ENCODE peak calls at places on chromosomes 11 and 22, in ten cellular contexts. D is fibroblast of the aortic adventitia; A is lower leg skin; G is amniotic stem cell; S is skeletal muscle cell; M is endothelial cell; N is HS-27A; I is progenitor cell of endocrine pancreas; F is activated naive CD4-positive, alpha-beta T cell treated with anti-CD3 and anti-CD28 coated beads, Interleukin-2, amount 10 ng/mL, durations not matched to agents 7 days and 5 days; X is central memory CD4-positive, alpha-beta T cell. V is an unnamed sample.

GRCh38 chr11:22539851-22540376 is 85.7 kb downstream of the FANCF start:
- DNase-seq in X (no peak), S (no peak), I (no peak), A (no peak), D (peak; percentile 17), M (no peak), F (no peak), G (peak; percentile 17), N (no peak), V (peak; percentile 32)

GRCh38 chr11:130762342-130763037 is 153.8 kb downstream of the SNX19 start:
- DNase-seq in G (no peak), N (no peak), X (no peak), I (no peak), A (no peak), F (no peak), M (no peak), S (no peak), D (no peak), V (no peak)

GRCh38 chr11:62391642-62392425 is 27.0 kb upstream of the SCGB1A1 start:
- DNase-seq in D (no peak), N (no peak), A (no peak), S (no peak), I (no peak), F (no peak), X (no peak), M (no peak), G (no peak), V (no peak)

GRCh38 chr22:48482771-48483170 is 1344.9 kb downstream of the BRD1 start:
- DNase-seq in A (no peak), G (no peak), S (no peak), M (no peak), N (no peak), D (no peak), I (no peak), F (no peak), X (no peak), V (no peak)

GRCh38 chr11:119538748-119539147 is 115.8 kb upstream of the THY1 start:
- DNase-seq in G (no peak), M (no peak), S (no peak), D (peak; percentile 2), A (no peak), N (no peak), X (no peak), I (no peak), F (no peak), V (no peak)

GRCh38 chr22:43136255-43136654 is 6.9 kb downstream of the MCAT start:
- DNase-seq in N (no peak), S (no peak), F (peak; percentile 59), M (peak; percentile 71), A (no peak), I (peak; percentile 45), X (peak; percentile 14), G (no peak), D (peak; percentile 25), V (no peak)

GRCh38 chr11:116360542-116360941 is 412.2 kb downstream of the BUD13 start:
- DNase-seq in A (no peak), I (no peak), S (no peak), F (no peak), X (no peak), D (no peak), M (no peak), N (no peak), G (no peak), V (no peak)

GRCh38 chr11:95767498-95767897 is 22.1 kb downstream of the FAM76B start:
- DNase-seq in A (no peak), D (peak; percentile 76), X (no peak), S (peak; percentile 48), I (no peak), M (no peak), G (no peak), N (no peak), F (no peak), V (peak; percentile 48)